ENCODE peak calls at places on chromosomes 1 and 21, in six cellular contexts. One of them, this sample, is unnamed.

GRCh38 chr21:43809346-43809799 is 20.0 kb downstream of the RRP1 start:
- DNase-seq in fibroblast of lung: no peak
- DNase-seq in NCI-H1092: no peak
- DNase-seq in activated gamma-delta T cell treated with Interleukin-2 at 50 U/mL for 16 hours: no peak
- DNase-seq in Kasumi-1: no peak
- DNase-seq in HS-27A: no peak
- DNase-seq in this sample: no peak

GRCh38 chr1:231590453-231591198 is 36.0 kb upstream of the DISC1 start:
- DNase-seq in fibroblast of lung: peak; percentile 65
- DNase-seq in NCI-H1092: no peak
- DNase-seq in activated gamma-delta T cell treated with Interleukin-2 at 50 U/mL for 16 hours: peak; percentile 27
- DNase-seq in Kasumi-1: peak; percentile 87
- DNase-seq in HS-27A: no peak
- DNase-seq in this sample: peak; percentile 79

GRCh38 chr1:7409278-7409677 is 361.8 kb upstream of the VAMP3 start:
- DNase-seq in fibroblast of lung: no peak
- DNase-seq in NCI-H1092: no peak
- DNase-seq in activated gamma-delta T cell treated with Interleukin-2 at 50 U/mL for 16 hours: no peak
- DNase-seq in Kasumi-1: no peak
- DNase-seq in HS-27A: no peak
- DNase-seq in this sample: no peak

GRCh38 chr1:39733161-39733560 is 5.5 kb upstream of the PPIE start:
- DNase-seq in fibroblast of lung: peak; percentile 66
- DNase-seq in NCI-H1092: no peak
- DNase-seq in activated gamma-delta T cell treated with Interleukin-2 at 50 U/mL for 16 hours: no peak
- DNase-seq in Kasumi-1: no peak
- DNase-seq in HS-27A: no peak
- DNase-seq in this sample: no peak

GRCh38 chr1:230278871-230279582 is 147.1 kb downstream of the PGBD5 start:
- DNase-seq in fibroblast of lung: no peak
- DNase-seq in NCI-H1092: no peak
- DNase-seq in activated gamma-delta T cell treated with Interleukin-2 at 50 U/mL for 16 hours: no peak
- DNase-seq in Kasumi-1: peak; percentile 23
- DNase-seq in HS-27A: no peak
- DNase-seq in this sample: no peak

GRCh38 chr1:108609483-108610066 is 49.7 kb downstream of the EEIG2 start:
- DNase-seq in fibroblast of lung: no peak
- DNase-seq in NCI-H1092: peak; percentile 56
- DNase-seq in activated gamma-delta T cell treated with Interleukin-2 at 50 U/mL for 16 hours: no peak
- DNase-seq in Kasumi-1: no peak
- DNase-seq in HS-27A: no peak
- DNase-seq in this sample: no peak

GRCh38 chr1:103513720-103514119 is 11.8 kb upstream of the RNPC3 start:
- DNase-seq in fibroblast of lung: no peak
- DNase-seq in NCI-H1092: no peak
- DNase-seq in activated gamma-delta T cell treated with Interleukin-2 at 50 U/mL for 16 hours: no peak
- DNase-seq in Kasumi-1: no peak
- DNase-seq in HS-27A: no peak
- DNase-seq in this sample: no peak

GRCh38 chr1:239909894-239910293 is 181.8 kb upstream of the FMN2 start:
- DNase-seq in fibroblast of lung: peak; percentile 58
- DNase-seq in NCI-H1092: no peak
- DNase-seq in activated gamma-delta T cell treated with Interleukin-2 at 50 U/mL for 16 hours: no peak
- DNase-seq in Kasumi-1: peak; percentile 89
- DNase-seq in HS-27A: no peak
- DNase-seq in this sample: peak; percentile 86

GRCh38 chr1:93079685-93080141 is 630 bp downstream of the MTF2 start:
- DNase-seq in fibroblast of lung: peak; percentile 19
- DNase-seq in NCI-H1092: no peak
- DNase-seq in activated gamma-delta T cell treated with Interleukin-2 at 50 U/mL for 16 hours: peak; percentile 7
- DNase-seq in Kasumi-1: peak; percentile 79
- DNase-seq in HS-27A: no peak
- DNase-seq in this sample: peak; percentile 75

GRCh38 chr1:246482780-246483179 is 24.3 kb downstream of the SMYD3 start:
- DNase-seq in fibroblast of lung: no peak
- DNase-seq in NCI-H1092: no peak
- DNase-seq in activated gamma-delta T cell treated with Interleukin-2 at 50 U/mL for 16 hours: no peak
- DNase-seq in Kasumi-1: no peak
- DNase-seq in HS-27A: no peak
- DNase-seq in this sample: no peak

GRCh38 chr1:200221614-200222282 is 188.1 kb downstream of the ZNF281 start:
- DNase-seq in fibroblast of lung: no peak
- DNase-seq in NCI-H1092: no peak
- DNase-seq in activated gamma-delta T cell treated with Interleukin-2 at 50 U/mL for 16 hours: no peak
- DNase-seq in Kasumi-1: no peak
- DNase-seq in HS-27A: no peak
- DNase-seq in this sample: no peak

GRCh38 chr1:32273389-32274208 is 18.3 kb upstream of the HDAC1 start:
- DNase-seq in fibroblast of lung: peak; percentile 22
- DNase-seq in NCI-H1092: no peak
- DNase-seq in activated gamma-delta T cell treated with Interleukin-2 at 50 U/mL for 16 hours: peak; percentile 90
- DNase-seq in Kasumi-1: no peak
- DNase-seq in HS-27A: no peak
- DNase-seq in this sample: peak; percentile 31

GRCh38 chr1:115314765-115315164 is 23.3 kb downstream of the NGF start:
- DNase-seq in fibroblast of lung: peak; percentile 98
- DNase-seq in NCI-H1092: no peak
- DNase-seq in activated gamma-delta T cell treated with Interleukin-2 at 50 U/mL for 16 hours: no peak
- DNase-seq in Kasumi-1: no peak
- DNase-seq in HS-27A: peak; percentile 77
- DNase-seq in this sample: no peak

GRCh38 chr1:41629571-41629970 is 145.1 kb upstream of the EDN2 start:
- DNase-seq in fibroblast of lung: peak; percentile 99
- DNase-seq in NCI-H1092: no peak
- DNase-seq in activated gamma-delta T cell treated with Interleukin-2 at 50 U/mL for 16 hours: no peak
- DNase-seq in Kasumi-1: no peak
- DNase-seq in HS-27A: peak; percentile 96
- DNase-seq in this sample: no peak

GRCh38 chr1:91732291-91732953 is 153.5 kb downstream of the TGFBR3 start:
- DNase-seq in fibroblast of lung: peak; percentile 90
- DNase-seq in NCI-H1092: no peak
- DNase-seq in activated gamma-delta T cell treated with Interleukin-2 at 50 U/mL for 16 hours: peak; percentile 11
- DNase-seq in Kasumi-1: peak; percentile 21
- DNase-seq in HS-27A: no peak
- DNase-seq in this sample: no peak

GRCh38 chr1:47432071-47433036 is 5.5 kb upstream of the FOXD2 start:
- DNase-seq in fibroblast of lung: peak; percentile 56
- DNase-seq in NCI-H1092: peak; percentile 53
- DNase-seq in activated gamma-delta T cell treated with Interleukin-2 at 50 U/mL for 16 hours: peak; percentile 44
- DNase-seq in Kasumi-1: peak; percentile 90
- DNase-seq in HS-27A: no peak
- DNase-seq in this sample: peak; percentile 80

GRCh38 chr1:79716481-79716880 is 710.0 kb upstream of the ADGRL4 start:
- DNase-seq in fibroblast of lung: peak; percentile 92
- DNase-seq in NCI-H1092: no peak
- DNase-seq in activated gamma-delta T cell treated with Interleukin-2 at 50 U/mL for 16 hours: no peak
- DNase-seq in Kasumi-1: no peak
- DNase-seq in HS-27A: no peak
- DNase-seq in this sample: no peak

GRCh38 chr1:7387053-7387861 is 383.8 kb upstream of the VAMP3 start:
- DNase-seq in fibroblast of lung: peak; percentile 40
- DNase-seq in NCI-H1092: no peak
- DNase-seq in activated gamma-delta T cell treated with Interleukin-2 at 50 U/mL for 16 hours: no peak
- DNase-seq in Kasumi-1: no peak
- DNase-seq in HS-27A: no peak
- DNase-seq in this sample: no peak

GRCh38 chr1:215923129-215923824 is 356.2 kb downstream of the KCTD3 start:
- DNase-seq in fibroblast of lung: peak; percentile 37
- DNase-seq in NCI-H1092: no peak
- DNase-seq in activated gamma-delta T cell treated with Interleukin-2 at 50 U/mL for 16 hours: no peak
- DNase-seq in Kasumi-1: no peak
- DNase-seq in HS-27A: no peak
- DNase-seq in this sample: no peak

GRCh38 chr1:62436039-62436465 is 797 bp upstream of the USP1 start:
- DNase-seq in fibroblast of lung: no peak
- DNase-seq in NCI-H1092: no peak
- DNase-seq in activated gamma-delta T cell treated with Interleukin-2 at 50 U/mL for 16 hours: peak; percentile 95
- DNase-seq in Kasumi-1: no peak
- DNase-seq in HS-27A: no peak
- DNase-seq in this sample: peak; percentile 99

GRCh38 chr1:201560328-201561194 is 21.6 kb downstream of the NAV1 start:
- DNase-seq in fibroblast of lung: no peak
- DNase-seq in NCI-H1092: no peak
- DNase-seq in activated gamma-delta T cell treated with Interleukin-2 at 50 U/mL for 16 hours: no peak
- DNase-seq in Kasumi-1: no peak
- DNase-seq in HS-27A: no peak
- DNase-seq in this sample: no peak

GRCh38 chr1:160837558-160838205 is 25.0 kb downstream of the CD244 start:
- DNase-seq in fibroblast of lung: peak; percentile 15
- DNase-seq in NCI-H1092: no peak
- DNase-seq in activated gamma-delta T cell treated with Interleukin-2 at 50 U/mL for 16 hours: peak; percentile 89
- DNase-seq in Kasumi-1: peak; percentile 99
- DNase-seq in HS-27A: no peak
- DNase-seq in this sample: peak; percentile 97

GRCh38 chr1:21664806-21665588 is 4.2 kb downstream of the RAP1GAP start:
- DNase-seq in fibroblast of lung: no peak
- DNase-seq in NCI-H1092: no peak
- DNase-seq in activated gamma-delta T cell treated with Interleukin-2 at 50 U/mL for 16 hours: no peak
- DNase-seq in Kasumi-1: no peak
- DNase-seq in HS-27A: no peak
- DNase-seq in this sample: no peak

GRCh38 chr1:204213668-204214662 is at the start of gene GOLT1A:
- DNase-seq in fibroblast of lung: peak; percentile 79
- DNase-seq in NCI-H1092: peak; percentile 61
- DNase-seq in activated gamma-delta T cell treated with Interleukin-2 at 50 U/mL for 16 hours: peak; percentile 34
- DNase-seq in Kasumi-1: peak; percentile 43
- DNase-seq in HS-27A: peak; percentile 49
- DNase-seq in this sample: peak; percentile 56

GRCh38 chr1:160971618-160972056 is 17.0 kb upstream of the ITLN2 start:
- DNase-seq in fibroblast of lung: no peak
- DNase-seq in NCI-H1092: no peak
- DNase-seq in activated gamma-delta T cell treated with Interleukin-2 at 50 U/mL for 16 hours: no peak
- DNase-seq in Kasumi-1: no peak
- DNase-seq in HS-27A: no peak
- DNase-seq in this sample: peak; percentile 34

GRCh38 chr1:86448670-86449069 is 20.1 kb upstream of the CLCA1 start:
- DNase-seq in fibroblast of lung: no peak
- DNase-seq in NCI-H1092: no peak
- DNase-seq in activated gamma-delta T cell treated with Interleukin-2 at 50 U/mL for 16 hours: no peak
- DNase-seq in Kasumi-1: no peak
- DNase-seq in HS-27A: no peak
- DNase-seq in this sample: no peak

GRCh38 chr1:29630756-29631155 is 394.4 kb downstream of the PTPRU start:
- DNase-seq in fibroblast of lung: no peak
- DNase-seq in NCI-H1092: no peak
- DNase-seq in activated gamma-delta T cell treated with Interleukin-2 at 50 U/mL for 16 hours: no peak
- DNase-seq in Kasumi-1: no peak
- DNase-seq in HS-27A: no peak
- DNase-seq in this sample: no peak

GRCh38 chr1:166489670-166490436 is 323.1 kb upstream of the FAM78B start:
- DNase-seq in fibroblast of lung: no peak
- DNase-seq in NCI-H1092: no peak
- DNase-seq in activated gamma-delta T cell treated with Interleukin-2 at 50 U/mL for 16 hours: peak; percentile 33
- DNase-seq in Kasumi-1: peak; percentile 41
- DNase-seq in HS-27A: no peak
- DNase-seq in this sample: peak; percentile 76

GRCh38 chr1:173669491-173669941 is at the start of gene ANKRD45:
- DNase-seq in fibroblast of lung: peak; percentile 56
- DNase-seq in NCI-H1092: no peak
- DNase-seq in activated gamma-delta T cell treated with Interleukin-2 at 50 U/mL for 16 hours: peak; percentile 16
- DNase-seq in Kasumi-1: no peak
- DNase-seq in HS-27A: no peak
- DNase-seq in this sample: no peak

GRCh38 chr1:154546264-154547043 is 12.0 kb downstream of the UBE2Q1 start:
- DNase-seq in fibroblast of lung: peak; percentile 41
- DNase-seq in NCI-H1092: peak; percentile 73
- DNase-seq in activated gamma-delta T cell treated with Interleukin-2 at 50 U/mL for 16 hours: peak; percentile 46
- DNase-seq in Kasumi-1: peak; percentile 74
- DNase-seq in HS-27A: no peak
- DNase-seq in this sample: peak; percentile 66

GRCh38 chr1:201779351-201779880 is 49.5 kb upstream of the IPO9 start:
- DNase-seq in fibroblast of lung: no peak
- DNase-seq in NCI-H1092: no peak
- DNase-seq in activated gamma-delta T cell treated with Interleukin-2 at 50 U/mL for 16 hours: no peak
- DNase-seq in Kasumi-1: no peak
- DNase-seq in HS-27A: no peak
- DNase-seq in this sample: no peak

GRCh38 chr1:78843111-78843908 is 163.2 kb downstream of the ADGRL4 start:
- DNase-seq in fibroblast of lung: peak; percentile 65
- DNase-seq in NCI-H1092: no peak
- DNase-seq in activated gamma-delta T cell treated with Interleukin-2 at 50 U/mL for 16 hours: no peak
- DNase-seq in Kasumi-1: no peak
- DNase-seq in HS-27A: no peak
- DNase-seq in this sample: no peak

GRCh38 chr1:46411601-46412341 is 17.7 kb downstream of the FAAH start:
- DNase-seq in fibroblast of lung: no peak
- DNase-seq in NCI-H1092: no peak
- DNase-seq in activated gamma-delta T cell treated with Interleukin-2 at 50 U/mL for 16 hours: no peak
- DNase-seq in Kasumi-1: no peak
- DNase-seq in HS-27A: no peak
- DNase-seq in this sample: no peak

GRCh38 chr1:10556430-10557005 is 81.8 kb downstream of the PEX14 start:
- DNase-seq in fibroblast of lung: no peak
- DNase-seq in NCI-H1092: no peak
- DNase-seq in activated gamma-delta T cell treated with Interleukin-2 at 50 U/mL for 16 hours: no peak
- DNase-seq in Kasumi-1: no peak
- DNase-seq in HS-27A: no peak
- DNase-seq in this sample: peak; percentile 62

GRCh38 chr21:45098867-45099266 is 24.5 kb downstream of the ADARB1 start:
- DNase-seq in fibroblast of lung: no peak
- DNase-seq in NCI-H1092: no peak
- DNase-seq in activated gamma-delta T cell treated with Interleukin-2 at 50 U/mL for 16 hours: no peak
- DNase-seq in Kasumi-1: peak; percentile 30
- DNase-seq in HS-27A: no peak
- DNase-seq in this sample: peak; percentile 44

This sample was measured in NB4.